ENCODE peak calls at places on chromosomes 4 and X, in five cellular contexts. Q is right lobe of liver, O is coronary artery, C is GM06990, J is colonic mucosa. X is an unnamed sample.

GRCh38 chrX:40262641-40263560 is 165.1 kb upstream of the BCOR start:
- DNase-seq in J (no peak), O (peak), C (no peak), Q (no peak), X (peak)

GRCh38 chr4:19803406-19803805 is 448.3 kb upstream of the SLIT2 start:
- DNase-seq in J (no peak), Q (no peak), C (no peak), O (no peak), X (no peak)

GRCh38 chr4:48073567-48074103 is 57.1 kb downstream of the NIPAL1 start:
- DNase-seq in Q (no peak), J (no peak), O (no peak), C (no peak), X (no peak)

GRCh38 chr4:10083861-10084641 is 32.5 kb downstream of the WDR1 start:
- DNase-seq in Q (peak), J (no peak), C (no peak), O (no peak), X (no peak)

GRCh38 chrX:2862404-2862803 is 33.7 kb downstream of the GYG2 start:
- DNase-seq in C (no peak), Q (no peak), O (no peak), J (no peak), X (no peak)

GRCh38 chrX:9471571-9471985 is 6.7 kb downstream of the TBL1X start:
- DNase-seq in O (no peak), Q (no peak), C (no peak), J (no peak), X (no peak)

GRCh38 chr4:124642846-124643245 is 69.7 kb downstream of the ANKRD50 start:
- DNase-seq in J (no peak), C (no peak), O (no peak), Q (no peak), X (no peak)

GRCh38 chr4:20839957-20840356 is 139.7 kb downstream of the PACRGL start:
- DNase-seq in J (no peak), C (no peak), Q (no peak), O (no peak), X (no peak)

GRCh38 chr4:139884438-139884837 is 218.8 kb downstream of the MGST2 start:
- DNase-seq in J (no peak), Q (no peak), C (no peak), O (no peak), X (no peak)

GRCh38 chr4:1207157-1207470 is 34.7 kb upstream of the SPON2 start:
- DNase-seq in C (peak), O (peak), J (no peak), Q (peak), X (no peak)

GRCh38 chr4:184318852-184319251 is 101.2 kb upstream of the ENPP6 start:
- DNase-seq in O (no peak), J (peak), C (peak), Q (no peak), X (no peak)

GRCh38 chrX:139495324-139495723 is 35.2 kb upstream of the F9 start:
- DNase-seq in Q (no peak), J (no peak), O (no peak), C (no peak), X (no peak)

GRCh38 chrX:135740683-135741149 is 27.3 kb downstream of the CT45A3 start:
- DNase-seq in J (peak), C (peak), Q (peak), O (no peak), X (no peak)

GRCh38 chrX:119647552-119648420 is 41.6 kb upstream of the NKRF start:
- DNase-seq in C (peak), Q (no peak), J (no peak), O (no peak), X (no peak)

GRCh38 chrX:1139101-1139500 is 73.3 kb downstream of the CRLF2 start:
- DNase-seq in O (peak), C (no peak), Q (no peak), J (no peak), X (no peak)

GRCh38 chr4:75686346-75686745 is 13.1 kb upstream of the G3BP2 start:
- DNase-seq in Q (no peak), J (no peak), C (no peak), O (no peak), X (no peak)

GRCh38 chrX:109732780-109733657 is at the start of gene ACSL4:
- DNase-seq in Q (peak), C (peak), J (peak), O (peak), X (no peak)

GRCh38 chr4:8174970-8175369 is 16.4 kb upstream of the ABLIM2 start:
- DNase-seq in Q (no peak), J (no peak), O (no peak), C (no peak), X (no peak)

GRCh38 chr4:78776729-78777555 is 792 bp downstream of the BMP2K start:
- DNase-seq in J (peak), O (peak), C (peak), Q (peak), X (no peak)

DNA sequence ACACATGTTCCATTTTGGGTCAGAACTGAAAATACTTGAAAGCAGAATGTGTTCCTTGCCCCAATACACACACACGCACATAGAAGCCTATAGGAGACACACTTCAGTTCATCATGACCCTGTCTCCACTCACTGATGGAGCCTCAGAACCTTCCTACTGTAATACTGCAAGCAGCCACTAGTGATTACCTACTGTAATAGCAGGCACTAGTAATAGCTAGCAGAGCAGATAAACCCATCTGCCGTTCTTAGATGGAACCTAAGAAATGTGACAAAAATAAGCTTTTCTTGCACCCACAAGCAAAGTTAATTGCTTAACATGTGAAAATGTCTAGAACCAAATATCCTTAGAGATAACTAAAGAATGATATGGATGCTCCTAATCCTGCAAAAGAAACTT is 13.6 kb downstream of the AMTN start:
- DNase-seq in Q (no peak), C (no peak), O (no peak), J (no peak), X (no peak)
- TF ChIP-seq CTCF in Q (no peak), C (peak), O (no peak), J (no peak), X (no peak)

DNA sequence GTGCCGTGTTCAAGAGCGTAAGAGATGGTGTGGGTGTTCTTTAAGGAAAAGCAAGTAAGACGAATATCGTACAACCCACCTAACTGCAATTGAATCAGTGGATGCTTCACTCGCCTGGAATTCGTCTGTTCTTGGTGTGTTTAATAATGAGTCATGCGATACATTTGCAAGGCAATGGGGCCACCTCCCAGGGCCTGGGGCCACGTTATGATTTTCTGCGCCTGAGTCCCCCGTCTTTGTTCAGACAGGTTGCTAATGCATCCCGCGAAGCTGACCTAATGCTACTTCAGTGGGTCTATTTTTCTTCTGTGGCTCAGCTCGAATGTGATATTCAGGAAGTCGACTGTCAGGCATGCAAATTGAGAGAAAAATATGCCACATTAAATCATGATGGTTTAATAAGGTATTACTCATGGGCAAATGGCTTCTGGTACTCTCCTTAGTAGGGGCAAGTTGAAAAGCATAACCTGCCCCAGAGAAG is 14.3 kb upstream of the MID1 start:
- DNase-seq in O (no peak), C (no peak), Q (no peak), J (no peak), X (no peak)
- H3K4me3 ChIP-seq in O (no peak), C (no peak), Q (no peak), J (no peak), X (no peak)

GRCh38 chr4:42296196-42296595 is 101.1 kb upstream of the SHISA3 start:
- DNase-seq in O (no peak), C (no peak), Q (no peak), J (no peak), X (no peak)
- TF ChIP-seq CTCF in O (no peak), C (peak), Q (no peak), J (no peak), X (no peak)

GRCh38 chrX:12297353-12297752 is 159.1 kb downstream of the FRMPD4 start:
- DNase-seq in Q (no peak), C (no peak), O (no peak), J (no peak), X (no peak)

GRCh38 chrX:12304261-12304660 is 166.0 kb downstream of the FRMPD4 start:
- DNase-seq in O (no peak), C (no peak), J (no peak), Q (no peak), X (no peak)

GRCh38 chrX:12301288-12301687 is 163.0 kb downstream of the FRMPD4 start:
- DNase-seq in J (no peak), Q (no peak), C (no peak), O (no peak), X (no peak)
- H3K4me3 ChIP-seq in J (no peak), Q (no peak), C (no peak), O (no peak), X (no peak)

DNA sequence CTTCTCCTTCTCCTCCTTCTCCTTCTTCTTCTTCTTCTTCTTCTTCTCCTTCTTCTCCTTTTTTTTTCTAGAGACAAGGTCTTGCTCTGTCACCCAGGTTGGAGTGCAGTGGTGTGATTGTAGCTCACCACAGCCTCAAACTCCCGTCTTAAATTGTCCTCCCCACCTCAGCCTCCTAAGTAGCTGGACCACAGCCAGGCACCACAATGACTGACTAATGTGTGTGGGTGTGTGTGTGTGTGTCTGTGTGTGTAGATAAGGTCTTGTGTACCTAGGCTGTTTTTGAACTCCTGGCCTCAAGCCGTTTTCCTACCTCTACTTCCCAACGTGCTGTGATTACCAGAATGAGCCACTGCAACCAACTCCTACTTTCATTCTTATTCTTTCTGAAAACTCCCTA is 390.9 kb downstream of the ADAM29 start:
- DNase-seq in Q (no peak), C (no peak), J (no peak), O (no peak), X (no peak)
- TF ChIP-seq CTCF in Q (no peak), C (no peak), J (no peak), O (no peak), X (no peak)

GRCh38 chr4:30836231-30836630 is 116.1 kb downstream of the PCDH7 start:
- DNase-seq in Q (no peak), J (no peak), C (no peak), O (no peak), X (no peak)
- H3K4me3 ChIP-seq in Q (no peak), J (no peak), C (no peak), O (no peak), X (no peak)